ENCODE peak calls at places on chromosomes 3 and 15, in five cellular contexts. One of them, this sample, is unnamed.

GRCh38 chr3:127449489-127450212 is 140.9 kb downstream of the TPRA1 start:
- DNase-seq in CD4-positive, CD25-positive, alpha-beta regulatory T cell: no peak
- DNase-seq in SW 1271: no peak
- DNase-seq in GM04504: no peak
- DNase-seq in choroid plexus epithelial cell: no peak
- DNase-seq in this sample: no peak

GRCh38 chr15:42066764-42067415 is 27.5 kb downstream of the PLA2G4D start:
- DNase-seq in GM04504: no peak
- DNase-seq in choroid plexus epithelial cell: no peak
- DNase-seq in SW 1271: no peak
- DNase-seq in CD4-positive, CD25-positive, alpha-beta regulatory T cell: no peak
- DNase-seq in this sample: no peak

GRCh38 chr3:94028093-94028837 is at the start of gene STX19:
- DNase-seq in GM04504: no peak
- DNase-seq in SW 1271: no peak
- DNase-seq in CD4-positive, CD25-positive, alpha-beta regulatory T cell: no peak
- DNase-seq in choroid plexus epithelial cell: no peak
- DNase-seq in this sample: no peak

GRCh38 chr3:9316881-9317341 is 45.9 kb upstream of the THUMPD3 start:
- DNase-seq in SW 1271: no peak
- DNase-seq in GM04504: no peak
- DNase-seq in choroid plexus epithelial cell: peak
- DNase-seq in CD4-positive, CD25-positive, alpha-beta regulatory T cell: no peak
- DNase-seq in this sample: peak

GRCh38 chr3:67876261-67876660 is 221.8 kb upstream of the SUCLG2 start:
- DNase-seq in GM04504: no peak
- DNase-seq in choroid plexus epithelial cell: no peak
- DNase-seq in SW 1271: no peak
- DNase-seq in CD4-positive, CD25-positive, alpha-beta regulatory T cell: no peak
- DNase-seq in this sample: no peak

GRCh38 chr3:157823050-157823449 is 283.2 kb downstream of the SHOX2 start:
- DNase-seq in SW 1271: no peak
- DNase-seq in choroid plexus epithelial cell: no peak
- DNase-seq in GM04504: no peak
- DNase-seq in CD4-positive, CD25-positive, alpha-beta regulatory T cell: no peak
- DNase-seq in this sample: no peak

GRCh38 chr15:100920516-100921135 is 1.5 kb downstream of the LRRK1 start:
- DNase-seq in GM04504: no peak
- DNase-seq in SW 1271: no peak
- DNase-seq in CD4-positive, CD25-positive, alpha-beta regulatory T cell: no peak
- DNase-seq in choroid plexus epithelial cell: no peak
- DNase-seq in this sample: no peak

GRCh38 chr3:132071043-132071442 is 36.2 kb upstream of the CPNE4 start:
- DNase-seq in CD4-positive, CD25-positive, alpha-beta regulatory T cell: no peak
- DNase-seq in choroid plexus epithelial cell: peak
- DNase-seq in GM04504: no peak
- DNase-seq in SW 1271: no peak
- DNase-seq in this sample: no peak

GRCh38 chr15:60525640-60526039 is 46.7 kb upstream of the ICE2 start:
- DNase-seq in choroid plexus epithelial cell: peak
- DNase-seq in CD4-positive, CD25-positive, alpha-beta regulatory T cell: no peak
- DNase-seq in GM04504: no peak
- DNase-seq in SW 1271: no peak
- DNase-seq in this sample: no peak

GRCh38 chr15:80526556-80527340 is 122.6 kb downstream of the ARNT2 start:
- DNase-seq in CD4-positive, CD25-positive, alpha-beta regulatory T cell: no peak
- DNase-seq in GM04504: peak
- DNase-seq in choroid plexus epithelial cell: peak
- DNase-seq in SW 1271: no peak
- DNase-seq in this sample: no peak

GRCh38 chr3:10560060-10560861 is 54.9 kb upstream of the ATP2B2 start:
- DNase-seq in CD4-positive, CD25-positive, alpha-beta regulatory T cell: no peak
- DNase-seq in choroid plexus epithelial cell: no peak
- DNase-seq in SW 1271: no peak
- DNase-seq in GM04504: no peak
- DNase-seq in this sample: no peak

GRCh38 chr3:13023251-13024055 is 49.8 kb downstream of the IQSEC1 start:
- DNase-seq in GM04504: no peak
- DNase-seq in CD4-positive, CD25-positive, alpha-beta regulatory T cell: no peak
- DNase-seq in SW 1271: no peak
- DNase-seq in choroid plexus epithelial cell: peak
- DNase-seq in this sample: no peak

GRCh38 chr3:188152660-188153497 is 1.1 kb upstream of the LPP start:
- DNase-seq in choroid plexus epithelial cell: peak
- DNase-seq in CD4-positive, CD25-positive, alpha-beta regulatory T cell: no peak
- DNase-seq in SW 1271: no peak
- DNase-seq in GM04504: no peak
- DNase-seq in this sample: peak

GRCh38 chr3:47028667-47029066 is 49.2 kb downstream of the NBEAL2 start:
- DNase-seq in SW 1271: no peak
- DNase-seq in choroid plexus epithelial cell: no peak
- DNase-seq in CD4-positive, CD25-positive, alpha-beta regulatory T cell: no peak
- DNase-seq in GM04504: no peak
- DNase-seq in this sample: no peak

GRCh38 chr3:189365609-189366564 is 194.1 kb downstream of the TPRG1 start:
- DNase-seq in CD4-positive, CD25-positive, alpha-beta regulatory T cell: no peak
- DNase-seq in SW 1271: no peak
- DNase-seq in choroid plexus epithelial cell: peak
- DNase-seq in GM04504: no peak
- DNase-seq in this sample: no peak

GRCh38 chr3:25281041-25281842 is 146.8 kb upstream of the RARB start:
- DNase-seq in choroid plexus epithelial cell: no peak
- DNase-seq in GM04504: no peak
- DNase-seq in CD4-positive, CD25-positive, alpha-beta regulatory T cell: no peak
- DNase-seq in SW 1271: no peak
- DNase-seq in this sample: no peak

GRCh38 chr3:189165092-189165491 is 6.7 kb upstream of the TPRG1 start:
- DNase-seq in CD4-positive, CD25-positive, alpha-beta regulatory T cell: no peak
- DNase-seq in choroid plexus epithelial cell: no peak
- DNase-seq in GM04504: no peak
- DNase-seq in SW 1271: no peak
- DNase-seq in this sample: no peak

GRCh38 chr3:45647148-45647619 is 42.0 kb upstream of the SACM1L start:
- DNase-seq in GM04504: no peak
- DNase-seq in SW 1271: peak
- DNase-seq in choroid plexus epithelial cell: peak
- DNase-seq in CD4-positive, CD25-positive, alpha-beta regulatory T cell: no peak
- DNase-seq in this sample: no peak

GRCh38 chr3:126371096-126371705 is 14.0 kb upstream of the KLF15 start:
- DNase-seq in choroid plexus epithelial cell: no peak
- DNase-seq in CD4-positive, CD25-positive, alpha-beta regulatory T cell: no peak
- DNase-seq in SW 1271: no peak
- DNase-seq in GM04504: no peak
- DNase-seq in this sample: no peak

GRCh38 chr15:25250011-25250596 is 188.7 kb downstream of the UBE3A start:
- DNase-seq in GM04504: no peak
- DNase-seq in CD4-positive, CD25-positive, alpha-beta regulatory T cell: no peak
- DNase-seq in SW 1271: no peak
- DNase-seq in choroid plexus epithelial cell: no peak
- DNase-seq in this sample: no peak

GRCh38 chr3:110248666-110249065 is 823.0 kb upstream of the NECTIN3 start:
- DNase-seq in CD4-positive, CD25-positive, alpha-beta regulatory T cell: no peak
- DNase-seq in choroid plexus epithelial cell: peak
- DNase-seq in SW 1271: no peak
- DNase-seq in GM04504: no peak
- DNase-seq in this sample: no peak

GRCh38 chr3:33652736-33653135 is 65.3 kb downstream of the CLASP2 start:
- DNase-seq in SW 1271: no peak
- DNase-seq in choroid plexus epithelial cell: peak
- DNase-seq in CD4-positive, CD25-positive, alpha-beta regulatory T cell: no peak
- DNase-seq in GM04504: no peak
- DNase-seq in this sample: no peak

GRCh38 chr3:30476373-30477082 is 129.9 kb upstream of the TGFBR2 start:
- DNase-seq in SW 1271: no peak
- DNase-seq in CD4-positive, CD25-positive, alpha-beta regulatory T cell: no peak
- DNase-seq in choroid plexus epithelial cell: peak
- DNase-seq in GM04504: peak
- DNase-seq in this sample: no peak

GRCh38 chr3:100992086-100993033 is 861 bp downstream of the ABI3BP start:
- DNase-seq in choroid plexus epithelial cell: peak
- DNase-seq in SW 1271: no peak
- DNase-seq in CD4-positive, CD25-positive, alpha-beta regulatory T cell: no peak
- DNase-seq in GM04504: peak
- DNase-seq in this sample: no peak

GRCh38 chr15:72058590-72058989 is 59.4 kb downstream of the MYO9A start:
- DNase-seq in CD4-positive, CD25-positive, alpha-beta regulatory T cell: no peak
- DNase-seq in choroid plexus epithelial cell: no peak
- DNase-seq in SW 1271: no peak
- DNase-seq in GM04504: no peak
- DNase-seq in this sample: no peak

GRCh38 chr3:156761713-156762575 is 64.2 kb upstream of the LEKR1 start:
- DNase-seq in choroid plexus epithelial cell: no peak
- DNase-seq in GM04504: no peak
- DNase-seq in SW 1271: no peak
- DNase-seq in CD4-positive, CD25-positive, alpha-beta regulatory T cell: no peak
- DNase-seq in this sample: no peak

GRCh38 chr3:171177553-171177952 is 151.0 kb upstream of the SLC2A2 start:
- DNase-seq in choroid plexus epithelial cell: no peak
- DNase-seq in GM04504: no peak
- DNase-seq in CD4-positive, CD25-positive, alpha-beta regulatory T cell: no peak
- DNase-seq in SW 1271: no peak
- DNase-seq in this sample: no peak

This sample was measured in frontal cortex.